ENCODE peak calls at places on chromosomes 6 and 20, in six cellular contexts. One of them, this sample, is unnamed.

GRCh38 chr6:119119989-119120388 is 41.5 kb upstream of the FAM184A start:
- DNase-seq in progenitor cell of endocrine pancreas: no peak
- DNase-seq in tibial nerve: no peak
- DNase-seq in cardiac fibroblast: peak
- DNase-seq in fibroblast of lung: peak
- DNase-seq in natural killer cell: no peak
- DNase-seq in this sample: no peak

GRCh38 chr20:59145247-59145925 is 18.2 kb upstream of the ZNF831 start:
- DNase-seq in progenitor cell of endocrine pancreas: no peak
- DNase-seq in tibial nerve: no peak
- DNase-seq in cardiac fibroblast: no peak
- DNase-seq in fibroblast of lung: no peak
- DNase-seq in natural killer cell: no peak
- DNase-seq in this sample: no peak

GRCh38 chr6:150417899-150418824 is 49.4 kb downstream of the IYD start:
- DNase-seq in progenitor cell of endocrine pancreas: no peak
- DNase-seq in tibial nerve: peak
- DNase-seq in cardiac fibroblast: peak
- DNase-seq in fibroblast of lung: peak
- DNase-seq in natural killer cell: no peak
- DNase-seq in this sample: peak

GRCh38 chr6:11143394-11144371 is 32.2 kb upstream of the ERVFRD-1 start:
- DNase-seq in progenitor cell of endocrine pancreas: no peak
- DNase-seq in tibial nerve: peak
- DNase-seq in cardiac fibroblast: peak
- DNase-seq in fibroblast of lung: peak
- DNase-seq in natural killer cell: no peak
- DNase-seq in this sample: peak

GRCh38 chr6:72151742-72152141 is 265.4 kb downstream of the RIMS1 start:
- DNase-seq in progenitor cell of endocrine pancreas: no peak
- DNase-seq in tibial nerve: no peak
- DNase-seq in cardiac fibroblast: no peak
- DNase-seq in fibroblast of lung: no peak
- DNase-seq in natural killer cell: no peak
- DNase-seq in this sample: no peak

GRCh38 chr20:61249626-61250025 is 2.4 kb upstream of the CDH4 start:
- DNase-seq in progenitor cell of endocrine pancreas: no peak
- DNase-seq in tibial nerve: no peak
- DNase-seq in cardiac fibroblast: no peak
- DNase-seq in fibroblast of lung: no peak
- DNase-seq in natural killer cell: no peak
- DNase-seq in this sample: no peak

GRCh38 chr20:64159711-64160110 is 4.5 kb upstream of the MYT1 start:
- DNase-seq in progenitor cell of endocrine pancreas: no peak
- DNase-seq in tibial nerve: no peak
- DNase-seq in cardiac fibroblast: no peak
- DNase-seq in fibroblast of lung: no peak
- DNase-seq in natural killer cell: no peak
- DNase-seq in this sample: no peak

GRCh38 chr6:89610149-89610642 is 28.4 kb downstream of the LYRM2 start:
- DNase-seq in progenitor cell of endocrine pancreas: peak
- DNase-seq in tibial nerve: peak
- DNase-seq in cardiac fibroblast: peak
- DNase-seq in fibroblast of lung: peak
- DNase-seq in natural killer cell: peak
- DNase-seq in this sample: no peak

GRCh38 chr6:131949909-131950766 is 1.0 kb downstream of the CCN2 start:
- DNase-seq in progenitor cell of endocrine pancreas: peak
- DNase-seq in tibial nerve: peak
- DNase-seq in cardiac fibroblast: peak
- DNase-seq in fibroblast of lung: peak
- DNase-seq in natural killer cell: no peak
- DNase-seq in this sample: peak
- TF ChIP-seq CTCF in progenitor cell of endocrine pancreas: peak
- TF ChIP-seq CTCF in tibial nerve: peak
- TF ChIP-seq CTCF in cardiac fibroblast: peak
- TF ChIP-seq CTCF in fibroblast of lung: peak
- TF ChIP-seq CTCF in natural killer cell: no peak
- TF ChIP-seq CTCF in this sample: peak

DNA sequence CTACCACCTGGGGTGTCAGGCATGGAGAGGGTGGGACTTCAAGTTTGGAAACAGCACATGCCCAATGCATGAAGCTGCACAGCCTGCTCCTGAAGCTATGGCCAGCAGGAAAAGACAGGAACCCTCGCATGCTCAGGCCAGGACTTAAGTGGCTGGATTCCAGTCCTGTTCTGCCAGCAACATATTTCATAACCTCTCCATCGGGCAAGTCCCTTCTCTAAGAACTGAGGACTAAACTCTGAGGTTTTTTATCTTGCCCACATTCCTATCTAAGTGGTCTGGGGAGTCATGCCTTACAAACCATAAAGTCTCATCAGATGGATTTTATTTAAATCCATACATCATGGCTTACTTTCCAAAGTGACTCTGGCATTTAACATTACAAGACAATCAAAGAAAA is 27.5 kb upstream of the AGPAT4 start:
- DNase-seq in progenitor cell of endocrine pancreas: no peak
- DNase-seq in tibial nerve: no peak
- DNase-seq in cardiac fibroblast: peak
- DNase-seq in fibroblast of lung: peak
- DNase-seq in natural killer cell: no peak
- DNase-seq in this sample: peak
- TF ChIP-seq CTCF in progenitor cell of endocrine pancreas: no peak
- TF ChIP-seq CTCF in tibial nerve: no peak
- TF ChIP-seq CTCF in cardiac fibroblast: no peak
- TF ChIP-seq CTCF in fibroblast of lung: no peak
- TF ChIP-seq CTCF in natural killer cell: no peak
- TF ChIP-seq CTCF in this sample: no peak

DNA sequence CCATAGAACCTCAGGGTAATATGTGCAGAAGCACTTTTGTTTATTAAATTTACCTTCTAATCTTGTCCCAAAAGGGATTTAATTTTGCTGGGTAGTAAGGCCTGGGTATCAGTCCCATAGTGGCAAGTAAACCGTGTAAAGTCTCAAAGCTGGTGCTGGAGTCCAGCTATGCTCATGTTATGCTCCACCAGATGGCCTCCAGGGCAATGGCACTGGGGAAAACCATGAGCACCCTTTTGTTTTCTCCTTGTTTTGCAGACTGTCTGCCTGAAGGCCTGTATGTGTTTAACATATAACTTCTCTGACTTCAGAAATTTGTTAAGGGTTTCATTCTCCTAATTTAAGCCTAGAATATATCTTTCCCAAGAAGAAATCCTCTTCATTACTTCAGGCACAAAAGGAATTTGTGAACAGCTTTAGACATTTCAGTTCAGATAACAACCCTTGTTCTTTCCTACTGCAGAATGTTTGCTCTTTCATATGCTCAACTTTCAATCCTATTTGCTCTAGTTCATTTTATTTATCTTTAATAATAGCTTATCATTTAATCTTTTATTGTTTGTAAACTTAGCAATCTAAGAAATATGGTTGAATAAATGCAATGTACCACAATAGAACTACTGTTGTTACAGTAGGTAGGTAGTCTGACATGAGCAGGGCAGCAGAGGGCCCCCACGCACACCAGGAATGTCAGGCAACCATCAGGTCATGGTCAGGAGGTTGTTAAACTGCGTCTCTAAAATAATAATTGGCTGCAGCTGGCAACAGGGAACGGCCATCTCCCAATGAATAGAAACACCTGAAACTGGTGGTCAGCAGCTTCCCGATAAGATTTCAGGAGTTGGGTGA is 162.8 kb downstream of the TENT5A start:
- DNase-seq in progenitor cell of endocrine pancreas: no peak
- DNase-seq in tibial nerve: no peak
- DNase-seq in cardiac fibroblast: peak
- DNase-seq in fibroblast of lung: no peak
- DNase-seq in natural killer cell: no peak
- DNase-seq in this sample: no peak
- TF ChIP-seq CTCF in progenitor cell of endocrine pancreas: no peak
- TF ChIP-seq CTCF in tibial nerve: no peak
- TF ChIP-seq CTCF in cardiac fibroblast: no peak
- TF ChIP-seq CTCF in fibroblast of lung: no peak
- TF ChIP-seq CTCF in natural killer cell: no peak
- TF ChIP-seq CTCF in this sample: no peak

DNA sequence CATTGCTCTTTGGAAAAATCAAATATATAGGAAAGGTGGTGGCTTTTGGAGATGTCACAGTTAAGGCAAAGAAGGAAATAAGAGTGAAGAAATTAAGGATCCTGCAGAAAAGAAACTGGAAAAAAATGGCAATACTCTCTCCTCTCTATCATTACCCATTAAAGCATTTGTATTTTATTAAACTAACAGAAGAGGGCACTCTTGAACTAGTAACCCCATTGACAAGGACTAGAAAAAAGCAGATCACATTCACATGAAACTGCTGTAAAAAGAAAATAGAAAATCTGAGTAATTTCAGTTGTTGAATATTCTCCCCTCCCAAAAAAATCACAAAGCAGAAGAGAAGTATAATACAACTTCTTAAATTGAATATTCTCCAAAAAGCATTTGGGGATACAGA is 104.1 kb upstream of the SLC35B3 start:
- DNase-seq in progenitor cell of endocrine pancreas: no peak
- DNase-seq in tibial nerve: no peak
- DNase-seq in cardiac fibroblast: peak
- DNase-seq in fibroblast of lung: peak
- DNase-seq in natural killer cell: no peak
- DNase-seq in this sample: no peak
- TF ChIP-seq CTCF in progenitor cell of endocrine pancreas: peak
- TF ChIP-seq CTCF in tibial nerve: no peak
- TF ChIP-seq CTCF in cardiac fibroblast: no peak
- TF ChIP-seq CTCF in fibroblast of lung: no peak
- TF ChIP-seq CTCF in natural killer cell: no peak
- TF ChIP-seq CTCF in this sample: peak

GRCh38 chr6:57313711-57314471 is 3.5 kb upstream of the PRIM2 start:
- DNase-seq in progenitor cell of endocrine pancreas: no peak
- DNase-seq in tibial nerve: no peak
- DNase-seq in cardiac fibroblast: peak
- DNase-seq in fibroblast of lung: peak
- DNase-seq in natural killer cell: no peak
- DNase-seq in this sample: peak
- TF ChIP-seq CTCF in progenitor cell of endocrine pancreas: no peak
- TF ChIP-seq CTCF in tibial nerve: no peak
- TF ChIP-seq CTCF in cardiac fibroblast: no peak
- TF ChIP-seq CTCF in fibroblast of lung: no peak
- TF ChIP-seq CTCF in natural killer cell: no peak
- TF ChIP-seq CTCF in this sample: no peak

GRCh38 chr6:34723203-34723602 is 26.6 kb upstream of the ILRUN start:
- DNase-seq in progenitor cell of endocrine pancreas: no peak
- DNase-seq in tibial nerve: no peak
- DNase-seq in cardiac fibroblast: peak
- DNase-seq in fibroblast of lung: peak
- DNase-seq in natural killer cell: no peak
- DNase-seq in this sample: peak

GRCh38 chr6:34731393-34732060 is 25.8 kb upstream of the SNRPC start:
- DNase-seq in progenitor cell of endocrine pancreas: no peak
- DNase-seq in tibial nerve: no peak
- DNase-seq in cardiac fibroblast: no peak
- DNase-seq in fibroblast of lung: no peak
- DNase-seq in natural killer cell: no peak
- DNase-seq in this sample: no peak

GRCh38 chr6:34730006-34730405 is 27.3 kb upstream of the SNRPC start:
- DNase-seq in progenitor cell of endocrine pancreas: no peak
- DNase-seq in tibial nerve: no peak
- DNase-seq in cardiac fibroblast: no peak
- DNase-seq in fibroblast of lung: no peak
- DNase-seq in natural killer cell: no peak
- DNase-seq in this sample: no peak

GRCh38 chr6:34722451-34722850 is 25.9 kb upstream of the ILRUN start:
- DNase-seq in progenitor cell of endocrine pancreas: no peak
- DNase-seq in tibial nerve: no peak
- DNase-seq in cardiac fibroblast: no peak
- DNase-seq in fibroblast of lung: no peak
- DNase-seq in natural killer cell: no peak
- DNase-seq in this sample: no peak

DNA sequence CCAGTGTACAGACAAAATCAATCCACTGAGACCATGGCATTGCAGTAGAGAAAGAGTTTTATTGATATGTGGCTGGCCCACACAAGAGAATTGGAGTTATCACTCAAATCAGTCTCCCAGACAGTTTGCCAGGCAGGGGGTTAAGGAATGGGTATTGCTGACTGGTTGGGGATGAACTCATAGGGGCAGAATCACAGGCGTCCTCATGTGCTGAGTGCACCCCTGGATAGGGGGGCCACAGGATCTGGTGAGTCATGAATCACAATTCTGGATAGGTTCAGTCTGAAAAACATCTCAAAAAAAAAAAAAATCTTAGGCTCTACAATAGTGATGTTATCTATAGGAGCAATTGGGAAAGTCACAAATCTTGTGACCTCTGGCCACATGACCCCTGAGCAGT is 29.5 kb upstream of the ILRUN start:
- DNase-seq in progenitor cell of endocrine pancreas: no peak
- DNase-seq in tibial nerve: no peak
- DNase-seq in cardiac fibroblast: no peak
- DNase-seq in fibroblast of lung: no peak
- DNase-seq in natural killer cell: no peak
- DNase-seq in this sample: no peak
- TF ChIP-seq CTCF in progenitor cell of endocrine pancreas: no peak
- TF ChIP-seq CTCF in tibial nerve: no peak
- TF ChIP-seq CTCF in cardiac fibroblast: no peak
- TF ChIP-seq CTCF in fibroblast of lung: no peak
- TF ChIP-seq CTCF in natural killer cell: no peak
- TF ChIP-seq CTCF in this sample: no peak

DNA sequence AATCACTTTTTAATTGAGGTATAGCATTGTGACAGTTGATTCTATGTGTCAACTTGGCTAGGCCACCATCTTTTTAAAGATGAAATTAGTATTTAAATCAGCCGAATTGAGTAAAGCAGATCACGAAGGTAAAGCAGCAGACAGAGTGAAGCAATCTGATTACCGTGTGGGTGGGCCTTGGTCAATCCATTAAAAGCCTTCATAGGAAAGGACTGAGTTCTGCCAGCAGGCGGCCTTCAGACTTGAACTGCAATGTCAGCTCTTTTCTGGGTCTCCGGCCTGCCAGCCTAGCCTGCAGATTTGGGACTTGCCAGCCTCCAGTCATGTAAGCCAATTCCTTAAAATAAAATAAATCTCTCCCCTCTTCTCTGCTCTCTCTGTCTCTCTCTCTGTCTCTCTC is 22.4 kb upstream of the TGM2 start:
- DNase-seq in progenitor cell of endocrine pancreas: no peak
- DNase-seq in tibial nerve: no peak
- DNase-seq in cardiac fibroblast: peak
- DNase-seq in fibroblast of lung: no peak
- DNase-seq in natural killer cell: no peak
- DNase-seq in this sample: no peak
- TF ChIP-seq CTCF in progenitor cell of endocrine pancreas: peak
- TF ChIP-seq CTCF in tibial nerve: peak
- TF ChIP-seq CTCF in cardiac fibroblast: no peak
- TF ChIP-seq CTCF in fibroblast of lung: peak
- TF ChIP-seq CTCF in natural killer cell: no peak
- TF ChIP-seq CTCF in this sample: peak

DNA sequence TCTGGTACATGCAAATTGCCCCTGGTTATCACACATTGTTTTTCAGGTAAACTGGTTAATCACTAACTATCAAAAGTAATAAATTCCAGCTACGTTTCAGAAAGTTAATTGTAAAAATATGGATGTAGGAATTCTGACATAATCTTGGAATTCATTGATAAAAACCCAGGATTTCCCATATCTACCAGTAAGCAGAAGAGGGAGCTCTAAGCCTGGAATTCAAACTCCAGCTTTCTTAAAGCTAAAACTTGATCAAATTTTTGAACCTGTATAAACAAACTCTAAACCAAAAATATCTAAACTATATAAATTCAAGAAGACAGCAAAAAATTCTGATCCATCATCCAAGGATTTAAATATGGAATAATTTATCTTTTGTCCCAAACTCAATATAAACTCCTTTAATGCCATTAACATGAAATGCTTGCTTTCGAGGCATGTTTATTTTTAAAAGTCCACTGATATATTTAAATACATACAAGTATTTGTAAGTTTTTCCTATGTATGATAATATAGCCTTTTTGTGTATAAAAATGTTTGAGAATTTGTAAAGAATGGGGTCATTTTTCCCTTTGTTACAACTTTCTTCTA is 91.5 kb upstream of the RNF217 start:
- DNase-seq in progenitor cell of endocrine pancreas: no peak
- DNase-seq in tibial nerve: no peak
- DNase-seq in cardiac fibroblast: peak
- DNase-seq in fibroblast of lung: peak
- DNase-seq in natural killer cell: no peak
- DNase-seq in this sample: no peak
- TF ChIP-seq CTCF in progenitor cell of endocrine pancreas: peak
- TF ChIP-seq CTCF in tibial nerve: peak
- TF ChIP-seq CTCF in cardiac fibroblast: peak
- TF ChIP-seq CTCF in fibroblast of lung: peak
- TF ChIP-seq CTCF in natural killer cell: peak
- TF ChIP-seq CTCF in this sample: peak

This sample was measured in AG09319.